ENCODE peak calls at places on chromosome 22, in six cellular contexts. U is lower leg skin, O is spleen, K is stomach, J is H54, P is breast epithelium. Y is an unnamed sample.
A peak's percentile ranks its signal among the peaks of the same experiment; 100 is the strongest.

GRCh38 chr22:46273432-46274148 is 5.8 kb downstream of the TTC38 start:
- DNase-seq in U (no peak), O (no peak), K (no peak), J (no peak), P (no peak), Y (no peak)

GRCh38 chr22:27084130-27084529 is 426.7 kb downstream of the MIAT start:
- DNase-seq in U (no peak), O (no peak), K (no peak), J (no peak), P (no peak), Y (no peak)

GRCh38 chr22:43228330-43228729 is 41.4 kb upstream of the TTLL12 start:
- DNase-seq in U (no peak), O (no peak), K (peak; percentile 43), J (peak; percentile 30), P (no peak), Y (no peak)

GRCh38 chr22:43270314-43270908 is 72.8 kb downstream of the SCUBE1 start:
- DNase-seq in U (no peak), O (no peak), K (no peak), J (no peak), P (no peak), Y (peak; percentile 65)

GRCh38 chr22:20591660-20592310 is 84.4 kb downstream of the MED15 start:
- DNase-seq in U (no peak), O (peak; percentile 52), K (peak; percentile 27), J (no peak), P (no peak), Y (no peak)

GRCh38 chr22:21967693-21968271 is 14.8 kb downstream of the TOP3B start:
- DNase-seq in U (no peak), O (no peak), K (no peak), J (no peak), P (no peak), Y (no peak)

GRCh38 chr22:26712158-26712557 is 54.8 kb downstream of the MIAT start:
- DNase-seq in U (no peak), O (no peak), K (no peak), J (no peak), P (no peak), Y (no peak)

GRCh38 chr22:36183446-36183845 is 18.2 kb downstream of the APOL4 start:
- DNase-seq in U (no peak), O (no peak), K (no peak), J (no peak), P (no peak), Y (no peak)

GRCh38 chr22:30129636-30130035 is 49.4 kb downstream of the HORMAD2 start:
- DNase-seq in U (no peak), O (no peak), K (no peak), J (no peak), P (no peak), Y (no peak)

GRCh38 chr22:37636186-37636948 is 3.1 kb upstream of the SH3BP1 start:
- DNase-seq in U (no peak), O (peak; percentile 85), K (peak; percentile 31), J (no peak), P (no peak), Y (no peak)

GRCh38 chr22:46625113-46625842 is 5.1 kb downstream of the GRAMD4 start:
- DNase-seq in U (no peak), O (no peak), K (no peak), J (no peak), P (no peak), Y (no peak)

GRCh38 chr22:29260031-29260560 is 7.7 kb downstream of the RHBDD3 start:
- DNase-seq in U (no peak), O (peak; percentile 76), K (no peak), J (no peak), P (no peak), Y (no peak)

GRCh38 chr22:19756288-19757128 is 4.1 kb upstream of the TBX1 start:
- DNase-seq in U (peak; percentile 34), O (peak; percentile 89), K (peak; percentile 79), J (no peak), P (peak; percentile 80), Y (peak; percentile 83)

GRCh38 chr22:35742342-35743100 is 24.8 kb downstream of the APOL5 start:
- DNase-seq in U (no peak), O (no peak), K (no peak), J (peak; percentile 28), P (no peak), Y (no peak)

GRCh38 chr22:44192098-44192810 is 11.5 kb downstream of the PARVG start:
- DNase-seq in U (no peak), O (peak; percentile 88), K (no peak), J (peak; percentile 26), P (no peak), Y (no peak)

DNA sequence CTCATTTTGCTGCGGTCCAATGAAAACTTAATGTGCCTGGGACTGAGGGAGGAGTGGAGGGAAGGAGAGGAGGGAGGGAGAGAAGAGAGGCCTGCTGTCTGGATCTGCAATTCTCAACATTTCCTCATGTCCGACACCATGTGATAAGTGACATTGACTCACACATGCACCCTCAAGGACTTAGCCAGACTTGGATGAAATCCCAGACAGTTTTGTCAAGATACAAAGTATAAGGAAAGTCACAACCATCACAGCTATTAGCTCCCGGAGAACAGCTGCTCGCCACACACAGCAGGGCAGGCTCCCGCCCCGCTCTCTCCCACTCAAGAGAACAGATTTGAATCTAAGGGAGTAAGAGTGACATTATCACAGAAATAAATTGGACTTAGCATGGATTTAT is 5.5 kb downstream of the DNAL4 start:
- DNase-seq in U (peak; percentile 63), O (no peak), K (peak; percentile 32), J (no peak), P (no peak), Y (no peak)
- TF ChIP-seq POLR2A in U (no peak), O (no peak), K (no peak), J (no peak), P (no peak), Y (no peak)

GRCh38 chr22:41288245-41288946 is 2.4 kb upstream of the RANGAP1 start:
- DNase-seq in U (no peak), O (no peak), K (peak; percentile 37), J (no peak), P (no peak), Y (no peak)
- TF ChIP-seq POLR2A in U (no peak), O (no peak), K (no peak), J (no peak), P (no peak), Y (no peak)

GRCh38 chr22:23894710-23895598 is 771 bp downstream of the MIF start:
- DNase-seq in U (peak; percentile 55), O (peak; percentile 94), K (peak; percentile 80), J (no peak), P (peak; percentile 88), Y (peak; percentile 82)
- TF ChIP-seq POLR2A in U (no peak), O (no peak), K (no peak), J (no peak), P (no peak), Y (peak; percentile 38)

DNA sequence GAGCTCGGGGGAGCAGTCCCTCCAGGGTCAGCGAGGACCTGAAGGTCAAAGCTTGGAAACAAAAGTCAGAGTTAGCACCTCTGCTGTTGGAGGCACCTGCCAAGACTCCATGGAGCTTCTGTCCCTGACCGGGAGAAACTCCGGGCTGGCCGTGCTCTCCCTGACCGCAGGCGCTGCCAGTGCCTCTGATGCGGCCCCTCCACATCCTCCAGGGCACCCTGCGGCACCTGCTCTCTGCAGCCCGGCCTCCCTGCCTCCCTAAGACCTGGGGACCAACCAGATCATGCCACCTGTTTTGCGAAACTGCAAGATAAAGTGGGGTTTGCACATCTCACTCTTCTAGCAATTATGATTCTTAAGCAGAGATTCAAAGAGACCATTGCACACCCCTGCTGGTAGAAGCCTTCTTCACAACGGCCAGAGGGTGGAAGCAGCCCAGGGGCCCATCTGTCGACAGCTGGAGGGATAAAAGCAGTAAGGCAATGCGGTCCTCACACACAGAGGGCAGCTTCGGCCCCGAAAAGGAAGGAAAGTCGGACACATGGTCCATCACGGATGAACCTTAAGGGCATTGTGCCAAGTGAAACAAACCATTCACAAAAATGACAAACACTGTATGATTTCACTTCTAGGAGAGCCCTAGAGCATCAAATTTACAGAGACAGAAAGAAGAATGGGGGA is 477.1 kb downstream of the BRD1 start:
- DNase-seq in U (no peak), O (peak; percentile 54), K (no peak), J (no peak), P (peak; percentile 27), Y (no peak)
- TF ChIP-seq POLR2A in U (no peak), O (no peak), K (no peak), J (no peak), P (no peak), Y (no peak)

DNA sequence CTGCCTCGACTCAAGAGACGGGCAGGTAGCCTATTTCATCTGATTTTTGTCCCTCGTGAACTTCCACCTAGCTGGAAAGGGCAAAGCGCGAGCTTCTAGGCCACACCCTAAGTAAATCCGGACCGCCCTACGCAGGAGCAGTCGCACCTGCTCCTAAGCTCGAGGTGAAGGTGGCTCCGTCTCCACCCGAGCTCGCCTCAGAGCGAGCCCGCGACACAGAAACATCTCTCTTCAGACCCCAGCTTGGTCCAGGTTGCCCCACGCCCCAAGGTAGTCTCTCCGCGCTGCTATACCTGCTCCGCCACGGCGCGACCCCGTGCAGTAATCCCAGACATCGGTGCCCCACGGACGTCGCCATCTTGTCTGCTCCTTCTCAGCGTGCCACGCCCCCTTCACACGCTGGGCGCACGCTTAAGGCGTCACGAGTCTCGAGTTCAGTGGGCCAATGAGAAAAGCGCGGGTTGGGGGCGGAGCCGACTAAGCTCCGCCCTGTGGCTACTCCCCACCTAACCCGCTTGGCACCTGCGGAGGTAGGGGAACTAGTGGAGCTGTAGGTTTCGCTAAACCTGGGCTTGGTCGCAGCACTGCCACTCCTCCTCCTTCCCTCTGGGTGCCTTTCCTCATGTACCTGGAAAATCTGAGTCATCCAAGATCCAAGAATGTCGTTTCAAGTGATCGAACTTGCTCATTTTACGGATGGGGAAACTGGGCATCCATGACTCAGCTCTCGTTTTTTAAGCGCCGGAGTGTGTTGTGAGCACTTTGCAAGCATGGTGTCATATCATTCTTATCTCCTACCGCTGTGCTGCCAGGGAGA is at the start of gene PISD:
- DNase-seq in U (peak; percentile 96), O (peak; percentile 98), K (peak; percentile 98), J (peak; percentile 72), P (peak; percentile 97), Y (peak; percentile 94)
- TF ChIP-seq POLR2A in U (no peak), O (peak; percentile 18), K (no peak), J (peak; percentile 72), P (peak; percentile 44), Y (peak; percentile 85)

DNA sequence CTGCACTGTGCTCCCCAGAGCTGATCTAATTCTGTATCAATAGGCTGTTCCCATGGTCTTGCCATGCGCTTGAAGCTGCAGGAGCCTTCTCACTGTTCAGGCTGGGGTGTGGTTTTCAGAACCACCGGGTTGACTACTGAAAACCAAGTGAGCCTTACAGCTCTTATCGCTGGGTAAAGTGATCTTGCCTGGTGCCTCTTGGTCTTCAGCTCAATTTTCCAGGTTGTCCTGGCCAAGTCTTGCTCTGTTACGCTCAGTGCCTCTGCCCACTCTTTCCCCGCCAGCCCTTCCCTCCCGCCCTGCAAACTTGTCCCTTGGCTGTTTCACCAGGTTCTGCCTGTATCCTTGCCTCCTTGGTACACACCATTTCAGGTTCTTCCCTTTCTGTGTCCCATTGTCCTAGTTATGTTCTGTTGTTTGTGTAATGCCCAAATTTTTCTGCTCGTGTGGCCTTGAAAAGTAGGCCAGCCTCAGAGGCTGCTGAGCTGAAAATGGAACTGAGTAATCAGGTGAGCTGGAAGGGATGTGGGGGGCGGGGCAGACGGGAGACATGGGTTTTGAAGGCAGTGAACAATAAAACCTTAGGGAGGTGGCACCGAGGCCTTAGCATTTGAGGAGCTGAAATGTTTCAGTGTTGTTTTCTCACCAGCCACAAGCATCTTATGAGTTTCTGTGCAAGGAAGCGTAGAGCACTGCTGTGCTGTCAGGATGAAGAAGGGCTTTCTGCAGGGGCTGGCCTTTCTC is 11.2 kb downstream of the PEX26 start:
- DNase-seq in U (no peak), O (no peak), K (no peak), J (no peak), P (no peak), Y (no peak)
- TF ChIP-seq POLR2A in U (no peak), O (no peak), K (no peak), J (no peak), P (no peak), Y (no peak)

Y was measured in GM12892.